ENCODE peak calls at places on chromosome 22, in four cellular contexts. O, W, J and Z are unnamed samples.

GRCh38 chr22:29780781-29781676 is 13.9 kb downstream of the UQCR10 start:
- DNase-seq in O (no peak), W (no peak), J (no peak), Z (no peak)

GRCh38 chr22:18077087-18077638 is 627 bp upstream of the PEX26 start:
- DNase-seq in O (no peak), W (no peak), J (no peak), Z (no peak)

GRCh38 chr22:24389680-24390079 is 37.7 kb upstream of the ADORA2A start:
- DNase-seq in O (no peak), W (no peak), J (no peak), Z (no peak)

GRCh38 chr22:26857169-26857568 is 199.8 kb downstream of the MIAT start:
- DNase-seq in O (no peak), W (no peak), J (no peak), Z (no peak)

GRCh38 chr22:23471698-23472097 is 108.4 kb downstream of the IGLL1 start:
- DNase-seq in O (no peak), W (no peak), J (no peak), Z (no peak)

GRCh38 chr22:35758394-35758793 is 40.7 kb downstream of the APOL5 start:
- DNase-seq in O (no peak), W (no peak), J (no peak), Z (no peak)

GRCh38 chr22:49306632-49306975 is 521.1 kb downstream of the BRD1 start:
- DNase-seq in O (no peak), W (no peak), J (no peak), Z (no peak)

GRCh38 chr22:48382197-48382596 is 1445.5 kb downstream of the BRD1 start:
- DNase-seq in O (no peak), W (no peak), J (no peak), Z (no peak)

GRCh38 chr22:29002603-29003002 is 59.0 kb downstream of the C22orf31 start:
- DNase-seq in O (no peak), W (no peak), J (no peak), Z (no peak)

GRCh38 chr22:38513063-38513462 is 7.0 kb upstream of the DDX17 start:
- DNase-seq in O (no peak), W (peak; percentile 23), J (peak; percentile 7), Z (no peak)

GRCh38 chr22:33923660-33924246 is 3.5 kb upstream of the LARGE1 start:
- DNase-seq in O (peak; percentile 24), W (no peak), J (peak; percentile 16), Z (peak; percentile 7)

GRCh38 chr22:38243007-38243775 is 29.6 kb downstream of the TMEM184B start:
- DNase-seq in O (no peak), W (no peak), J (no peak), Z (peak; percentile 77)

GRCh38 chr22:44429941-44430587 is 68.0 kb downstream of the RTL6 start:
- DNase-seq in O (no peak), W (no peak), J (no peak), Z (no peak)

GRCh38 chr22:27480487-27480886 is 321.1 kb downstream of the MN1 start:
- DNase-seq in O (no peak), W (no peak), J (no peak), Z (no peak)

GRCh38 chr22:46233231-46233630 is 16.9 kb downstream of the CDPF1 start:
- DNase-seq in O (no peak), W (no peak), J (no peak), Z (no peak)

GRCh38 chr22:36455571-36456458 is 25.6 kb downstream of the TXN2 start:
- DNase-seq in O (no peak), W (no peak), J (no peak), Z (no peak)

GRCh38 chr22:33035276-33035863 is 22.8 kb downstream of the SYN3 start:
- DNase-seq in O (no peak), W (no peak), J (no peak), Z (no peak)